ENCODE peak calls at places on chromosomes 12 and 14, in five cellular contexts. T is anterior cingulate cortex; U is COR-L47; M is substantia nigra; Z is activated T-helper 1 cell treated with anti-CD3 and anti-CD28 coated beads, Interleukin-2, amount 50 U/mL, for 16 hours. B is an unnamed sample.

GRCh38 chr12:121989266-121989950 is 32.3 kb upstream of the BCL7A start:
- DNase-seq in T (no peak), U (peak), M (no peak), Z (no peak), B (no peak)

GRCh38 chr14:33643782-33644181 is 307.1 kb downstream of the EGLN3 start:
- DNase-seq in T (no peak), U (no peak), M (no peak), Z (no peak), B (no peak)

GRCh38 chr14:104425171-104425681 is 154.3 kb upstream of the C14orf180 start:
- DNase-seq in T (no peak), U (no peak), M (no peak), Z (no peak), B (no peak)

GRCh38 chr12:127381043-127381668 is 885.8 kb upstream of the TMEM132C start:
- DNase-seq in T (peak), U (no peak), M (peak), Z (no peak), B (peak)

GRCh38 chr12:119748512-119748911 is 80.6 kb downstream of the PRKAB1 start:
- DNase-seq in T (no peak), U (no peak), M (no peak), Z (no peak), B (no peak)

GRCh38 chr14:60815371-60815770 is 80.8 kb downstream of the MNAT1 start:
- DNase-seq in T (no peak), U (no peak), M (no peak), Z (no peak), B (no peak)

GRCh38 chr12:27382924-27383323 is 50.3 kb downstream of the BMAL2 start:
- DNase-seq in T (no peak), U (no peak), M (no peak), Z (no peak), B (no peak)

GRCh38 chr14:77681196-77682157 is 26.3 kb downstream of the ALKBH1 start:
- DNase-seq in T (no peak), U (peak), M (no peak), Z (no peak), B (no peak)

GRCh38 chr14:51780741-51781140 is 79.7 kb upstream of the GNG2 start:
- DNase-seq in T (no peak), U (no peak), M (no peak), Z (no peak), B (no peak)

GRCh38 chr12:95218164-95218851 is 701 bp downstream of the VEZT start:
- DNase-seq in T (no peak), U (peak), M (no peak), Z (no peak), B (no peak)

GRCh38 chr14:106276326-106277267 is 750.2 kb downstream of the TMEM121 start:
- DNase-seq in T (no peak), U (no peak), M (no peak), Z (no peak), B (no peak)

GRCh38 chr14:28651148-28651547 is 115.4 kb upstream of the FOXG1 start:
- DNase-seq in T (no peak), U (no peak), M (no peak), Z (no peak), B (no peak)

GRCh38 chr12:3123729-3124128 is 46.5 kb downstream of the TSPAN9 start:
- DNase-seq in T (no peak), U (no peak), M (no peak), Z (no peak), B (no peak)

GRCh38 chr14:48771717-48772116 is 814.5 kb downstream of the RPS29 start:
- DNase-seq in T (no peak), U (no peak), M (no peak), Z (no peak), B (no peak)

GRCh38 chr12:6772331-6772695 is at the start of gene LAG3:
- DNase-seq in T (no peak), U (no peak), M (no peak), Z (no peak), B (no peak)

GRCh38 chr12:105911966-105912365 is 226.8 kb downstream of the NUAK1 start:
- DNase-seq in T (no peak), U (no peak), M (no peak), Z (no peak), B (no peak)

B was measured in NCI-H1930.